ENCODE peak calls at places on chromosomes 12 and 14, in ten cellular contexts. F, K, O, T, L, X, J, A, H and E are unnamed samples.

GRCh38 chr12:102970780-102971179 is 13.3 kb downstream of the ASCL1 start:
- DNase-seq in K (no peak), F (no peak), A (no peak), O (no peak), H (no peak), X (no peak), T (no peak), L (no peak), J (no peak), E (no peak)

GRCh38 chr14:92649934-92650545 is 98.4 kb downstream of the LGMN start:
- DNase-seq in L (peak; percentile 74), X (no peak), H (no peak), A (peak; percentile 82), T (no peak), K (no peak), J (no peak), O (peak; percentile 97), F (no peak), E (no peak)

GRCh38 chr12:119593578-119594398 is at the start of gene TMEM233:
- DNase-seq in K (peak; percentile 42), L (peak; percentile 26), X (no peak), O (no peak), A (no peak), F (peak; percentile 72), H (no peak), J (no peak), T (no peak), E (no peak)

GRCh38 chr12:119075918-119076317 is 94.6 kb downstream of the SRRM4 start:
- DNase-seq in A (no peak), J (no peak), H (no peak), K (no peak), F (no peak), L (no peak), O (no peak), T (no peak), X (no peak), E (no peak)

GRCh38 chr14:68250950-68251765 is 431.6 kb downstream of the RAD51B start:
- DNase-seq in T (peak; percentile 4), F (peak; percentile 50), H (peak; percentile 8), L (no peak), K (no peak), O (peak; percentile 42), X (no peak), J (no peak), A (no peak), E (no peak)

GRCh38 chr12:107760207-107760816 is 625 bp downstream of the PRDM4 start:
- DNase-seq in A (no peak), H (peak; percentile 33), O (no peak), X (peak; percentile 52), F (peak; percentile 71), J (no peak), K (peak; percentile 28), L (peak; percentile 34), T (peak; percentile 30), E (peak; percentile 51)

GRCh38 chr14:92962031-92962830 is 39.3 kb downstream of the CHGA start:
- DNase-seq in A (no peak), K (no peak), F (no peak), T (no peak), J (no peak), X (no peak), L (no peak), H (no peak), O (no peak), E (no peak)

GRCh38 chr12:24890048-24890447 is 58.9 kb downstream of the BCAT1 start:
- DNase-seq in A (no peak), T (no peak), X (no peak), K (no peak), F (no peak), L (no peak), J (no peak), H (no peak), O (no peak), E (no peak)

GRCh38 chr12:12716151-12716844 is 870 bp upstream of the CDKN1B start:
- DNase-seq in X (no peak), K (no peak), J (no peak), T (peak; percentile 93), H (peak; percentile 42), O (no peak), F (peak; percentile 34), L (peak; percentile 45), A (no peak), E (no peak)

GRCh38 chr14:35814371-35815005 is 5.4 kb upstream of the RALGAPA1 start:
- DNase-seq in F (peak; percentile 87), L (peak; percentile 60), A (no peak), O (no peak), X (no peak), T (peak; percentile 66), K (peak; percentile 82), H (peak; percentile 46), J (no peak), E (peak; percentile 61)

GRCh38 chr12:1099158-1099557 is 108.1 kb downstream of the ERC1 start:
- DNase-seq in L (no peak), K (no peak), F (no peak), J (no peak), A (no peak), O (no peak), X (peak; percentile 54), T (no peak), H (peak; percentile 46), E (peak; percentile 46)

GRCh38 chr12:92899388-92900001 is 29.6 kb downstream of the EEA1 start:
- DNase-seq in T (peak; percentile 87), X (no peak), L (peak; percentile 88), A (peak; percentile 92), H (no peak), K (no peak), J (peak; percentile 75), F (peak; percentile 34), O (peak; percentile 90), E (no peak)

GRCh38 chr14:55084648-55085441 is 33.4 kb downstream of the MAPK1IP1L start:
- DNase-seq in F (no peak), J (no peak), K (no peak), L (no peak), A (no peak), X (no peak), H (no peak), O (no peak), T (no peak), E (no peak)

GRCh38 chr14:102078840-102079699 is 7.8 kb downstream of the HSP90AA1 start:
- DNase-seq in A (no peak), T (no peak), K (no peak), O (no peak), J (no peak), F (no peak), X (no peak), H (no peak), L (no peak), E (no peak)

GRCh38 chr14:102081231-102082080 is 5.4 kb downstream of the HSP90AA1 start:
- DNase-seq in H (no peak), K (no peak), J (no peak), X (no peak), L (no peak), F (no peak), O (no peak), A (no peak), T (no peak), E (no peak)

GRCh38 chr14:102078344-102078743 is 8.5 kb downstream of the HSP90AA1 start:
- DNase-seq in H (no peak), O (no peak), K (no peak), F (no peak), X (no peak), T (no peak), L (no peak), J (no peak), A (no peak), E (no peak)

GRCh38 chr14:102079700-102079979 is 7.2 kb downstream of the HSP90AA1 start:
- DNase-seq in O (no peak), T (no peak), H (no peak), L (no peak), X (no peak), A (no peak), F (no peak), J (no peak), K (no peak), E (no peak)

DNA sequence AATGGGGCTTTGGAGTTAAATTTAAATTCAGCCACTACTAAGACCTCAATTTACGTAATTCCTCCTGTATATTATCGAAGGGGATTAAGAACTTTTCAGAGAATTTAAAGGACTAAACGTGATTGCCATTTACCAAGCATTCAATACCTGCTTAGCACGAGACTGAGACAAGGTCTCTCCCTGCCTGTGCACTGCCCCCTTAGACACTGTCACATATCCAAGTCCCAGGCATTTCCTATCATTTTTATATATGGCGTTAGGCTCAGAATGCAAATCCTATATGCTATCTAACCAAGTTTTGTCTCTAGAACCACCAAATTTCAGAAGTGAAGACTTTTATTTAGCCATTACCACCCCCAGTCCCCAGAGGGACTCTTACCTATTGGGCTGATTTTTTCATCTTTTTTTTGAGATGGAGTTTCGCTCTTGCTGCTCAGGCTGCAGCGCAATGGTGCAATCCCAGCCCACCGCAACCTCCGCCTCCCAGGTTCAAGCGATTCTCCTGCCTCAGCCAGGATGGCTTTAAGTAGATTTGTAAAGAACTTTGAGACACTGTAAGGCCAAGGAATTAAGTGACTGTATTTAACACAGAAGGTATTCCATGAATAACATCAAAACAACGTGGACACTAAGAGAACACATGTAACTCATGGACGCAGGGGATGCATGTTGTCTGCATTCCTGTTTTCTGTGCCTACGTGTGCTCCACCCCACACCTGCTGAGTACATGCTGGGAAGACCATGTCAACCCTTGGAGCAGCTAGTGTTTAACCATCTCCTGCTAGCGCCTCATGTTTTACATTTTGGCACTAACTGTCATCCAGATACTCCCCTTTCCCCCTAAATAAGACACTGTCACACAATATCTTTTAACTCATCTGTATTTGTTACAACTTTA is 6.4 kb downstream of the HSP90AA1 start:
- DNase-seq in L (no peak), F (no peak), A (no peak), O (no peak), H (no peak), X (no peak), T (no peak), K (no peak), J (no peak), E (no peak)
- TF ChIP-seq CTCF in L (no peak), F (no peak), A (no peak), O (no peak), H (no peak), X (no peak), T (no peak), K (no peak), J (no peak), E (no peak)

GRCh38 chr14:37194698-37195097 is 3.0 kb upstream of the MIPOL1 start:
- DNase-seq in O (no peak), T (no peak), X (no peak), A (no peak), F (no peak), L (no peak), J (no peak), H (no peak), K (no peak), E (no peak)
- TF ChIP-seq CTCF in O (no peak), T (no peak), X (no peak), A (no peak), F (no peak), L (no peak), J (no peak), H (no peak), K (no peak), E (no peak)

GRCh38 chr12:115166698-115167315 is 482.8 kb upstream of the TBX3 start:
- DNase-seq in K (no peak), O (no peak), X (no peak), A (peak; percentile 4), J (no peak), H (no peak), F (peak; percentile 22), L (no peak), T (no peak), E (no peak)
- TF ChIP-seq CTCF in K (no peak), O (no peak), X (no peak), A (peak; percentile 41), J (no peak), H (no peak), F (peak; percentile 46), L (no peak), T (no peak), E (no peak)

GRCh38 chr12:77213316-77213715 is 147.9 kb upstream of the E2F7 start:
- DNase-seq in O (no peak), J (no peak), L (no peak), F (no peak), K (peak; percentile 51), H (no peak), A (no peak), T (peak; percentile 98), X (no peak), E (no peak)
- TF ChIP-seq CTCF in O (no peak), J (peak; percentile 7), L (no peak), F (no peak), K (no peak), H (no peak), A (no peak), T (no peak), X (no peak), E (no peak)